ENCODE peak calls at places on chromosomes 2 and 18, in ten cellular contexts. M is H9; L is left colon; J is fibroblast of pulmonary artery; N is AG20443; P is frontal cortex; E is cardiac muscle cell; I is activated CD8-positive, alpha-beta memory T cell treated with anti-CD3 and anti-CD28 coated beads for 48 hours; X is NCI-H748 treated with DMSO at 0.1 percent for 48 hours; F is adipocyte. Q is an unnamed sample.

GRCh38 chr2:176188218-176188968 is at the start of gene HOXD1:
- DNase-seq in P (peak; percentile 87), I (no peak), J (no peak), E (no peak), M (peak; percentile 81), N (peak; percentile 94), L (peak; percentile 75), X (peak; percentile 80), F (peak; percentile 20), Q (no peak)

GRCh38 chr18:46264255-46264654 is 160.1 kb downstream of the HAUS1 start:
- DNase-seq in N (no peak), X (no peak), L (no peak), M (no peak), P (no peak), E (no peak), I (no peak), J (peak; percentile 84), F (peak; percentile 65), Q (no peak)

GRCh38 chr18:8260847-8261246 is 348.4 kb upstream of the RAB12 start:
- DNase-seq in M (no peak), I (no peak), X (no peak), N (no peak), E (no peak), J (no peak), P (no peak), L (no peak), F (no peak), Q (no peak)

GRCh38 chr2:61017556-61018318 is at the start of the genes PEX13 and PUS10:
- DNase-seq in L (peak; percentile 83), X (no peak), J (peak; percentile 70), P (peak; percentile 51), M (peak; percentile 85), F (peak; percentile 88), N (peak; percentile 91), E (peak; percentile 79), I (peak; percentile 65), Q (no peak)

GRCh38 chr2:132911726-132912724 is 242.0 kb upstream of the LYPD1 start:
- DNase-seq in I (no peak), N (peak; percentile 13), M (peak; percentile 60), J (peak; percentile 39), X (no peak), P (no peak), E (peak; percentile 59), L (no peak), F (no peak), Q (no peak)

GRCh38 chr2:37881397-37881796 is 43.7 kb upstream of the RMDN2 start:
- DNase-seq in J (no peak), F (no peak), N (no peak), L (no peak), E (no peak), P (no peak), M (no peak), I (no peak), X (no peak), Q (no peak)

GRCh38 chr2:88042476-88042875 is 13.1 kb downstream of the KRCC1 start:
- DNase-seq in E (no peak), M (no peak), P (no peak), X (no peak), I (no peak), J (no peak), L (no peak), N (no peak), F (no peak), Q (no peak)

GRCh38 chr2:231308631-231309414 is 86.7 kb upstream of the B3GNT7 start:
- DNase-seq in X (no peak), M (no peak), F (no peak), P (no peak), I (no peak), N (peak; percentile 52), J (peak; percentile 40), L (no peak), E (no peak), Q (no peak)

GRCh38 chr2:75007819-75008218 is 49.4 kb downstream of the POLE4 start:
- DNase-seq in I (no peak), J (no peak), E (no peak), N (no peak), F (no peak), P (no peak), X (no peak), L (no peak), M (no peak), Q (no peak)

GRCh38 chr2:189865836-189866235 is 81.6 kb downstream of the PMS1 start:
- DNase-seq in L (no peak), F (no peak), P (no peak), E (no peak), I (no peak), X (no peak), N (no peak), M (no peak), J (no peak), Q (no peak)

GRCh38 chr2:176612736-176613135 is 343.5 kb downstream of the MTX2 start:
- DNase-seq in X (no peak), J (peak; percentile 20), E (no peak), N (peak; percentile 28), I (no peak), L (no peak), M (no peak), P (no peak), F (no peak), Q (no peak)

GRCh38 chr18:32025744-32026143 is 7.1 kb downstream of the RNF125 start:
- DNase-seq in X (no peak), L (no peak), P (no peak), M (no peak), F (no peak), J (no peak), E (no peak), N (no peak), I (no peak), Q (no peak)